ENCODE peak calls at places on chromosomes 16 and 17, in nine cellular contexts. R is neural progenitor cell; F is heart right ventricle; I is CD4-positive, alpha-beta memory T cell; M is GM23248; U is neuronal stem cell; Q is A549; P is astrocyte; A is GM23338. W is an unnamed sample.
A peak's percentile ranks its signal among the peaks of the same experiment; 100 is the strongest.

GRCh38 chr17:19935169-19935568 is 42.5 kb downstream of the AKAP10 start:
- DNase-seq in I (no peak), Q (no peak), P (peak; percentile 16), R (no peak), M (peak; percentile 33), U (no peak), A (no peak), F (no peak), W (peak; percentile 41)

GRCh38 chr17:31469959-31470358 is 78.5 kb downstream of the RAB11FIP4 start:
- DNase-seq in I (no peak), Q (no peak), R (peak; percentile 35), M (no peak), F (no peak), P (no peak), A (peak; percentile 59), U (no peak), W (no peak)

GRCh38 chr17:74598346-74599022 is 6.4 kb upstream of the CD300LD start:
- DNase-seq in M (no peak), R (no peak), U (no peak), Q (no peak), I (no peak), A (no peak), F (no peak), P (no peak), W (no peak)

GRCh38 chr17:27618417-27618816 is 12.6 kb upstream of the LGALS9 start:
- DNase-seq in M (no peak), R (no peak), I (no peak), A (no peak), Q (no peak), U (no peak), F (no peak), P (no peak), W (no peak)

GRCh38 chr17:39045948-39046679 is 78.9 kb upstream of the FBXO47 start:
- DNase-seq in F (no peak), Q (no peak), A (peak; percentile 56), P (no peak), U (no peak), M (no peak), I (no peak), R (peak; percentile 52), W (no peak)

GRCh38 chr16:27764869-27765675 is 215.1 kb downstream of the KATNIP start:
- DNase-seq in Q (no peak), P (no peak), R (no peak), F (no peak), M (no peak), A (no peak), U (no peak), I (no peak), W (no peak)

GRCh38 chr17:46903762-46904672 is 18.9 kb upstream of the GOSR2 start:
- DNase-seq in R (no peak), U (no peak), A (no peak), Q (no peak), F (no peak), M (no peak), I (no peak), P (no peak), W (no peak)

GRCh38 chr17:33112763-33113162 is 121.1 kb downstream of the SPACA3 start:
- DNase-seq in U (no peak), M (peak; percentile 74), A (peak; percentile 7), F (no peak), I (no peak), Q (peak; percentile 87), R (no peak), P (peak; percentile 74), W (peak; percentile 92)

GRCh38 chr17:65231086-65231485 is 93.9 kb downstream of the RGS9 start:
- DNase-seq in P (no peak), I (no peak), R (no peak), F (no peak), A (peak; percentile 25), U (no peak), Q (no peak), M (no peak), W (peak; percentile 24)

GRCh38 chr17:3512512-3513171 is 36.8 kb downstream of the ASPA start:
- DNase-seq in I (no peak), M (peak; percentile 86), Q (no peak), A (peak; percentile 46), P (peak; percentile 36), U (peak; percentile 53), F (peak; percentile 83), R (peak; percentile 77), W (no peak)

GRCh38 chr16:10349851-10350250 is 36.0 kb upstream of the ATF7IP2 start:
- DNase-seq in Q (no peak), P (no peak), F (no peak), I (no peak), M (no peak), R (no peak), U (no peak), A (no peak), W (no peak)

GRCh38 chr17:6061290-6061689 is 8.9 kb upstream of the WSCD1 start:
- DNase-seq in U (no peak), M (peak; percentile 49), A (no peak), R (no peak), P (peak; percentile 71), Q (peak; percentile 82), F (no peak), I (no peak), W (peak; percentile 88)

GRCh38 chr16:23146877-23147601 is 2.2 kb downstream of the USP31 start:
- DNase-seq in A (no peak), U (no peak), M (no peak), R (no peak), Q (no peak), P (no peak), F (no peak), I (no peak), W (no peak)

GRCh38 chr17:77692571-77693161 is 265.8 kb upstream of the TNRC6C start:
- DNase-seq in Q (no peak), R (no peak), U (no peak), I (peak; percentile 63), M (peak; percentile 88), F (no peak), P (peak; percentile 14), A (no peak), W (peak; percentile 67)

GRCh38 chr16:89892055-89892630 is 18.8 kb downstream of the TCF25 start:
- DNase-seq in R (no peak), F (no peak), U (no peak), P (no peak), M (no peak), A (no peak), Q (no peak), I (no peak), W (no peak)

GRCh38 chr17:81817758-81818147 is 13.8 kb downstream of the GCGR start:
- DNase-seq in P (no peak), R (no peak), I (peak; percentile 27), F (no peak), U (no peak), M (no peak), A (no peak), Q (no peak), W (no peak)

GRCh38 chr16:74735554-74735953 is 34.9 kb upstream of the MLKL start:
- DNase-seq in P (no peak), F (no peak), U (no peak), M (no peak), Q (no peak), R (no peak), A (no peak), I (no peak), W (no peak)

GRCh38 chr16:74731853-74732477 is 31.3 kb upstream of the MLKL start:
- DNase-seq in A (no peak), U (no peak), F (no peak), P (no peak), R (no peak), Q (no peak), I (no peak), M (no peak), W (no peak)

GRCh38 chr16:74735162-74735452 is 34.4 kb upstream of the MLKL start:
- DNase-seq in U (no peak), M (no peak), F (no peak), I (no peak), Q (no peak), R (no peak), P (no peak), A (no peak), W (no peak)

GRCh38 chr16:74734361-74735161 is 33.9 kb upstream of the MLKL start:
- DNase-seq in R (peak; percentile 77), Q (no peak), I (no peak), F (no peak), A (peak; percentile 86), U (peak; percentile 40), P (no peak), M (peak; percentile 27), W (no peak)

DNA sequence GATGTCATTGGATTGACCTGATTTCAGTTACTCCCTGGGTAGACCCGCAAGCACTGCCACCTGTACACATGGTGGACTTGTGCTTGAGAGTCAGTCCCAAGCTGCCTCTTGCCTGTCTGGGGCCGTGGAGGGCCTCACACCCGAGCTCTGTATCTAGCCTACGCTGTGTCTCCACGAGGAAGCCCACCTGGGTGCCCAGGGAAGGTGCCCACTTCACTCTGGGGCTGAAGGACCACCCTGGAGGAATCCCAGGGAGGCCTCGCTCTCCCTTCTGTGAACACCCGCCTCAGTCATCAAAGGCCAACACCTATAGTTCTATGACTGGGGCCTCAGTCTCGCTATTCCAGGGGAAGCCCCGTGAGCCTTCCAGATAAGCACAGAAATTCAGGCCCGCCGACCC is 32.3 kb upstream of the MLKL start:
- DNase-seq in M (no peak), F (no peak), Q (no peak), A (no peak), R (no peak), P (no peak), U (no peak), I (no peak), W (no peak)
- H3K4me1 ChIP-seq in M (no peaks in the 10 kb centered on the region), F (no peaks in the 10 kb centered on the region), Q (peaks cover 50% of the 10 kb centered on the region), A (peaks cover 40% of the 10 kb centered on the region), R (peaks cover 22% of the 10 kb centered on the region), P (peaks cover 7% of the 10 kb centered on the region), U (peaks cover 30% of the 10 kb centered on the region), I (peaks cover 6% of the 10 kb centered on the region), W (peaks cover 36% of the 10 kb centered on the region)

GRCh38 chr17:76485569-76485968 is 15.7 kb downstream of the RHBDF2 start:
- DNase-seq in M (peak; percentile 18), Q (no peak), R (no peak), A (no peak), P (no peak), F (no peak), U (no peak), I (no peak), W (no peak)
- H3K4me1 ChIP-seq in M (no peaks in the 10 kb centered on the region), Q (peaks cover 27% of the 10 kb centered on the region), R (no peaks in the 10 kb centered on the region), A (no peaks in the 10 kb centered on the region), P (peaks cover 10% of the 10 kb centered on the region), F (peaks cover 10% of the 10 kb centered on the region), U (peaks cover 8% of the 10 kb centered on the region), I (peaks cover 10% of the 10 kb centered on the region), W (peaks cover 5% of the 10 kb centered on the region)

DNA sequence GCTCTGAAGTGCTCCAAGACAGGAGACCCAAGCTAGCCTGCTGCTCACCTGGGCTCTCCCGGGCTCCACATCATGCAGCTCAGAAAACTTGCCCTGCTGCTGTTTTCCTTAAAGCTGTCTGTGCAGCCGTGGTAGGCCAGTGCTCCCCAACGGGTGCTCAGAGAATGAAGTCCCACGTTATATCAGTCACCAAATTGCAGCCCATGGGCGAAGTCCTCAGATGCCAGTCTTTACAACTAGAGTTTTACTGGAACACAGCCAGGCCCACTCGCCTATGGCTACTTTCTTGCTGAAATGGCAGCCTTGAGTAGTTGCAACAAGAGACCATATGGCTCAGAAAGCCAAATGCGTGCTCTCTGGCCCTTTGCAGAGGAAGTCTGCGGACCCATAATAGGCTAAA is 6.3 kb downstream of the CREBBP start:
- DNase-seq in U (no peak), I (no peak), F (no peak), Q (no peak), P (no peak), R (no peak), A (no peak), M (no peak), W (no peak)
- H3K4me1 ChIP-seq in U (peaks cover 18% of the 10 kb centered on the region), I (peaks cover 100% of the 10 kb centered on the region), F (peaks cover 90% of the 10 kb centered on the region), Q (peaks cover 44% of the 10 kb centered on the region), P (peaks cover 45% of the 10 kb centered on the region), R (peaks cover 69% of the 10 kb centered on the region), A (peaks cover 38% of the 10 kb centered on the region), M (peaks cover 64% of the 10 kb centered on the region), W (peaks cover 36% of the 10 kb centered on the region)

GRCh38 chr17:51263001-51263400 is 2.7 kb downstream of the UTP18 start:
- DNase-seq in F (no peak), A (no peak), P (no peak), M (peak; percentile 62), R (no peak), I (no peak), U (no peak), Q (no peak), W (no peak)
- H3K4me1 ChIP-seq in F (peaks cover 21% of the 10 kb centered on the region), A (peaks cover 10% of the 10 kb centered on the region), P (peaks cover 20% of the 10 kb centered on the region), M (peaks cover 27% of the 10 kb centered on the region), R (peaks cover 15% of the 10 kb centered on the region), I (peaks cover 48% of the 10 kb centered on the region), U (peaks cover 6% of the 10 kb centered on the region), Q (peaks cover 38% of the 10 kb centered on the region), W (peaks cover 27% of the 10 kb centered on the region)

W was measured in PC-3.